ENCODE peak calls at places on chromosomes 13 and 19, in five cellular contexts. One of them, this sample, is unnamed.

GRCh38 chr13:112890316-112891131 is 78.5 kb upstream of the MCF2L start:
- DNase-seq in GM13976: no peak
- DNase-seq in choroid plexus epithelial cell: no peak
- DNase-seq in erythroblast: no peak
- DNase-seq in H9: no peak
- DNase-seq in this sample: no peak

GRCh38 chr13:40814803-40815202 is 25.4 kb downstream of the SLC25A15 start:
- DNase-seq in GM13976: no peak
- DNase-seq in choroid plexus epithelial cell: peak
- DNase-seq in erythroblast: no peak
- DNase-seq in H9: no peak
- DNase-seq in this sample: no peak

GRCh38 chr19:17576758-17577532 is 21.5 kb downstream of the COLGALT1 start:
- DNase-seq in GM13976: peak
- DNase-seq in choroid plexus epithelial cell: no peak
- DNase-seq in erythroblast: peak
- DNase-seq in H9: peak
- DNase-seq in this sample: peak

GRCh38 chr19:2083174-2083854 is 12.8 kb downstream of the MOB3A start:
- DNase-seq in GM13976: no peak
- DNase-seq in choroid plexus epithelial cell: no peak
- DNase-seq in erythroblast: no peak
- DNase-seq in H9: no peak
- DNase-seq in this sample: no peak

GRCh38 chr19:14476663-14477401 is 1.7 kb upstream of the PTGER1 start:
- DNase-seq in GM13976: peak
- DNase-seq in choroid plexus epithelial cell: peak
- DNase-seq in erythroblast: peak
- DNase-seq in H9: no peak
- DNase-seq in this sample: peak

GRCh38 chr19:55284405-55285058 is 735 bp downstream of the BRSK1 start:
- DNase-seq in GM13976: no peak
- DNase-seq in choroid plexus epithelial cell: no peak
- DNase-seq in erythroblast: no peak
- DNase-seq in H9: peak
- DNase-seq in this sample: no peak

GRCh38 chr19:10390652-10391286 is 10.4 kb upstream of the TYK2 start:
- DNase-seq in GM13976: peak
- DNase-seq in choroid plexus epithelial cell: peak
- DNase-seq in erythroblast: peak
- DNase-seq in H9: peak
- DNase-seq in this sample: peak

GRCh38 chr13:80921556-80921955 is 580.6 kb upstream of the SPRY2 start:
- DNase-seq in GM13976: no peak
- DNase-seq in choroid plexus epithelial cell: peak
- DNase-seq in erythroblast: no peak
- DNase-seq in H9: no peak
- DNase-seq in this sample: no peak

GRCh38 chr13:41985788-41986508 is 25.0 kb upstream of the VWA8 start:
- DNase-seq in GM13976: no peak
- DNase-seq in choroid plexus epithelial cell: peak
- DNase-seq in erythroblast: no peak
- DNase-seq in H9: no peak
- DNase-seq in this sample: no peak